ENCODE peak calls at places on chromosomes 3 and 15, in five cellular contexts. H, C, Q, F and B are unnamed samples.
A peak's percentile ranks its signal among the peaks of the same experiment; 100 is the strongest.

GRCh38 chr3:49359623-49360022 is 1.5 kb upstream of the GPX1 start:
- DNase-seq in H (no peak), C (no peak), Q (no peak), F (no peak), B (no peak)

GRCh38 chr15:28907338-28907961 is 21.7 kb downstream of the APBA2 start:
- DNase-seq in H (no peak), C (no peak), Q (no peak), F (no peak), B (no peak)

GRCh38 chr3:100042577-100042981 is 71.7 kb downstream of the FILIP1L start:
- DNase-seq in H (peak; percentile 87), C (no peak), Q (no peak), F (no peak), B (no peak)

GRCh38 chr15:85727068-85727467 is 67.7 kb downstream of the KLHL25 start:
- DNase-seq in H (no peak), C (no peak), Q (no peak), F (no peak), B (no peak)

GRCh38 chr3:115576325-115576724 is 47.0 kb upstream of the GAP43 start:
- DNase-seq in H (no peak), C (no peak), Q (no peak), F (no peak), B (no peak)

GRCh38 chr3:162897286-162897685 is 1400.7 kb downstream of the OTOL1 start:
- DNase-seq in H (no peak), C (no peak), Q (no peak), F (no peak), B (no peak)

GRCh38 chr3:14297305-14297704 is 105.1 kb upstream of the SLC6A6 start:
- DNase-seq in H (no peak), C (no peak), Q (no peak), F (no peak), B (no peak)

GRCh38 chr3:153284282-153284938 is 122.4 kb downstream of the RAP2B start:
- DNase-seq in H (peak; percentile 94), C (peak; percentile 59), Q (peak; percentile 49), F (peak; percentile 53), B (peak; percentile 47)

GRCh38 chr3:195885036-195885871 is 23.1 kb downstream of the TNK2 start:
- DNase-seq in H (no peak), C (no peak), Q (no peak), F (no peak), B (no peak)

GRCh38 chr3:23816721-23817120 is 11.0 kb downstream of the UBE2E1 start:
- DNase-seq in H (no peak), C (no peak), Q (no peak), F (no peak), B (no peak)

GRCh38 chr15:49815937-49816336 is 195.1 kb downstream of the DTWD1 start:
- DNase-seq in H (peak; percentile 53), C (peak; percentile 93), Q (no peak), F (no peak), B (no peak)

GRCh38 chr3:10363935-10364334 is 43.0 kb upstream of the SEC13 start:
- DNase-seq in H (no peak), C (no peak), Q (no peak), F (no peak), B (no peak)

GRCh38 chr15:68783226-68784054 is 37.3 kb downstream of the ANP32A start:
- DNase-seq in H (peak; percentile 18), C (no peak), Q (peak; percentile 45), F (peak; percentile 51), B (peak; percentile 56)

GRCh38 chr3:177263615-177264365 is 66.5 kb upstream of the TBL1XR1 start:
- DNase-seq in H (peak; percentile 31), C (no peak), Q (no peak), F (no peak), B (no peak)

GRCh38 chr3:37531071-37531720 is 330.5 kb upstream of the CTDSPL start:
- DNase-seq in H (no peak), C (no peak), Q (no peak), F (no peak), B (peak; percentile 46)

GRCh38 chr3:39528844-39529243 is 61.4 kb downstream of the MOBP start:
- DNase-seq in H (no peak), C (no peak), Q (no peak), F (no peak), B (no peak)

GRCh38 chr3:141085331-141086047 is 34.3 kb downstream of the SPSB4 start:
- DNase-seq in H (no peak), C (no peak), Q (no peak), F (no peak), B (no peak)

GRCh38 chr3:32998631-32999451 is 47.4 kb downstream of the CCR4 start:
- DNase-seq in H (no peak), C (no peak), Q (no peak), F (no peak), B (no peak)

GRCh38 chr3:4994144-4994730 is 15.0 kb downstream of the BHLHE40 start:
- DNase-seq in H (peak; percentile 40), C (no peak), Q (no peak), F (no peak), B (peak; percentile 62)

GRCh38 chr15:41169784-41170183 is 53.7 kb upstream of the INO80 start:
- DNase-seq in H (no peak), C (no peak), Q (no peak), F (no peak), B (no peak)

GRCh38 chr3:55180936-55181535 is 253.2 kb upstream of the LRTM1 start:
- DNase-seq in H (peak; percentile 70), C (no peak), Q (peak; percentile 13), F (peak; percentile 38), B (peak; percentile 67)

GRCh38 chr3:194327414-194328079 is 23.6 kb downstream of the CPN2 start:
- DNase-seq in H (no peak), C (no peak), Q (no peak), F (no peak), B (no peak)

GRCh38 chr3:105409364-105409763 is 42.7 kb downstream of the ALCAM start:
- DNase-seq in H (no peak), C (no peak), Q (no peak), F (no peak), B (no peak)

GRCh38 chr15:92907880-92908279 is 7.8 kb downstream of the CHD2 start:
- DNase-seq in H (peak; percentile 84), C (no peak), Q (peak; percentile 8), F (no peak), B (peak; percentile 60)

GRCh38 chr3:33030802-33031201 is 66.1 kb downstream of the GLB1 start:
- DNase-seq in H (no peak), C (no peak), Q (no peak), F (no peak), B (no peak)

GRCh38 chr15:30997270-30997669 is 5.8 kb upstream of the MTMR10 start:
- DNase-seq in H (no peak), C (no peak), Q (no peak), F (peak; percentile 11), B (no peak)

GRCh38 chr3:135802171-135802570 is 163.4 kb upstream of the PPP2R3A start:
- DNase-seq in H (no peak), C (no peak), Q (no peak), F (no peak), B (peak; percentile 29)

GRCh38 chr15:60052796-60053195 is 48.7 kb downstream of the FOXB1 start:
- DNase-seq in H (no peak), C (no peak), Q (no peak), F (peak; percentile 45), B (no peak)

GRCh38 chr3:123122525-123123315 is 55.9 kb downstream of the PDIA5 start:
- DNase-seq in H (peak; percentile 48), C (peak; percentile 16), Q (no peak), F (no peak), B (peak; percentile 42)

GRCh38 chr15:84949043-84949442 is 32.6 kb upstream of the PDE8A start:
- DNase-seq in H (no peak), C (peak; percentile 47), Q (no peak), F (no peak), B (no peak)

GRCh38 chr15:92451225-92451825 is 57.6 kb downstream of the ST8SIA2 start:
- DNase-seq in H (peak; percentile 4), C (peak; percentile 49), Q (no peak), F (no peak), B (no peak)

GRCh38 chr3:152818027-152818426 is 16.9 kb upstream of the P2RY1 start:
- DNase-seq in H (no peak), C (no peak), Q (no peak), F (no peak), B (no peak)

GRCh38 chr15:87620393-87620792 is 636.1 kb downstream of the NTRK3 start:
- DNase-seq in H (no peak), C (no peak), Q (no peak), F (no peak), B (no peak)

GRCh38 chr3:194851941-194852340 is 166.3 kb downstream of the FAM43A start:
- DNase-seq in H (no peak), C (no peak), Q (no peak), F (no peak), B (no peak)

GRCh38 chr15:47746516-47746915 is 29.2 kb downstream of the SEMA6D start:
- DNase-seq in H (no peak), C (no peak), Q (no peak), F (no peak), B (no peak)

GRCh38 chr15:97037080-97037479 is 706.6 kb downstream of the NR2F2 start:
- DNase-seq in H (peak; percentile 22), C (peak; percentile 4), Q (no peak), F (no peak), B (no peak)
- TF ChIP-seq CTCF in H (no peak), C (no peak), Q (no peak), F (no peak), B (no peak)

GRCh38 chr3:53231532-53232511 is 24.0 kb downstream of the TKT start:
- DNase-seq in H (no peak), C (no peak), Q (no peak), F (no peak), B (no peak)
- TF ChIP-seq CTCF in H (peak; percentile 18), C (peak; percentile 34), Q (no peak), F (no peak), B (no peak)

DNA sequence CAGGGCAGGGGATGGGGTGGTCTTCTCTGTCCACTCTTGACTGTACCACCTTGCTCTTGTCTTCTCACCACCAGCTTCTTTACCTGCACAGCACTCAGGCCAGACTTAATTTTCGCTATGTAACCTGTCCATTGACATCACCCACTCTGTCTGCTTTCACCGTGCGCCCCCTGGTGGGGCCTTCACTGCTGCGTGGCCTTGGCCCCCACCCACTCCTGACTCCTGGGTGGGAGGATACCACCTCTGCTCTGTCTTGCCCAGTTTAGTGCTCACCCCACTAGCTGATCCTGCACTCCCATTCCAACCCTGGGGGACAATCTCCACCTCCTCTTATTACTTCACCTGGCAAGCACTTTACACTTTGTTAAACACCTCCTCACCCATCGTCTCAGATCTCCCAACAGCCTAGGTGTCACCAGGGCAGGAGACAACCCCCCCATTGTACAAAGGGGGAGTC is 17.7 kb downstream of the PTH1R start:
- DNase-seq in H (peak; percentile 60), C (no peak), Q (peak; percentile 63), F (no peak), B (peak; percentile 81)
- TF ChIP-seq CTCF in H (peak; percentile 93), C (peak; percentile 88), Q (peak; percentile 87), F (peak; percentile 86), B (peak; percentile 92)

DNA sequence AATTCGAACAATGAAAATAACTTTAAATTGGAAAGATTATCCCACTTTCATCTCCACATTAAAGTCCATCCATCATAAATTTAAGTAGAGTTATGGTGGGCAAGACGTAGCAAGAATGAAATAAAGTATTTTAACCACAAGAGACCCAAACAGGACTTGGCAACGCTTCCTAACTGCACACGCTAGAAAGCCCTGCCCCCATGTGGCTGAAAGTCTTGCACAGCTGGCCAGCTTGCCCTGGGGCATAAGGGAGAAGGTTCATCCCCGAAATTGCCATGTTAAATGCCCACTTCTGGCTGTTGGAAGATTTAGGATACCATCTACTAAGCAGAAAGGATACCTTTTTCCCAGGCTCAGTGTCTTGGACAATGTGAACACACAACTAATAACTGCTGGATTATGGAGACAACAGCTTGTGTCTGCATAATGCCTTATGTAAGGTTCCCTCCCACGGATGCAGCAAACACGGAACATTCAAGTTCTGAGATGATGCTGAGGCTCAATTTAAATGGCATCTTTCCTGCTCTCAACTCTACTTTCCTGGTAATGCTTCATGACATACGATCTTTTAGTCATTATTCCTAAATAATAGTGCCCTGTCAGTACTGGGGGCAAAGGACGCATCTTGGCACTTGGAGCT is 116.6 kb upstream of the TJP1 start:
- DNase-seq in H (no peak), C (no peak), Q (no peak), F (no peak), B (no peak)
- TF ChIP-seq CTCF in H (peak; percentile 18), C (peak; percentile 19), Q (peak; percentile 24), F (no peak), B (no peak)